ENCODE peak calls at places on chromosome 16, in six cellular contexts. One of them, this sample, is unnamed.

GRCh38 chr16:17831330-17831729 is 360.6 kb upstream of the XYLT1 start:
- DNase-seq in tibial nerve: no peak
- DNase-seq in progenitor cell of endocrine pancreas: no peak
- DNase-seq in T47D: no peak
- DNase-seq in activated gamma-delta T cell treated with Interleukin-2 at 50 U/mL for 16 hours: no peak
- DNase-seq in DMS53: no peak
- DNase-seq in this sample: no peak

GRCh38 chr16:57892447-57893096 is 78.4 kb downstream of the CNGB1 start:
- DNase-seq in tibial nerve: no peak
- DNase-seq in progenitor cell of endocrine pancreas: no peak
- DNase-seq in T47D: no peak
- DNase-seq in activated gamma-delta T cell treated with Interleukin-2 at 50 U/mL for 16 hours: no peak
- DNase-seq in DMS53: no peak
- DNase-seq in this sample: no peak

GRCh38 chr16:71216714-71217113 is 13.8 kb downstream of the HYDIN start:
- DNase-seq in tibial nerve: no peak
- DNase-seq in progenitor cell of endocrine pancreas: no peak
- DNase-seq in T47D: no peak
- DNase-seq in activated gamma-delta T cell treated with Interleukin-2 at 50 U/mL for 16 hours: no peak
- DNase-seq in DMS53: peak; percentile 3
- DNase-seq in this sample: no peak

GRCh38 chr16:89138513-89138795 is 33.1 kb upstream of the CDH15 start:
- DNase-seq in tibial nerve: no peak
- DNase-seq in progenitor cell of endocrine pancreas: no peak
- DNase-seq in T47D: no peak
- DNase-seq in activated gamma-delta T cell treated with Interleukin-2 at 50 U/mL for 16 hours: no peak
- DNase-seq in DMS53: no peak
- DNase-seq in this sample: no peak

GRCh38 chr16:9092963-9093477 is 1.6 kb downstream of the HAPSTR1 start:
- DNase-seq in tibial nerve: no peak
- DNase-seq in progenitor cell of endocrine pancreas: peak; percentile 17
- DNase-seq in T47D: no peak
- DNase-seq in activated gamma-delta T cell treated with Interleukin-2 at 50 U/mL for 16 hours: peak; percentile 40
- DNase-seq in DMS53: peak; percentile 50
- DNase-seq in this sample: no peak

GRCh38 chr16:23081675-23082119 is 67.6 kb downstream of the USP31 start:
- DNase-seq in tibial nerve: no peak
- DNase-seq in progenitor cell of endocrine pancreas: no peak
- DNase-seq in T47D: no peak
- DNase-seq in activated gamma-delta T cell treated with Interleukin-2 at 50 U/mL for 16 hours: no peak
- DNase-seq in DMS53: peak; percentile 41
- DNase-seq in this sample: no peak

GRCh38 chr16:3142770-3143169 is 7.9 kb downstream of the ZNF213 start:
- DNase-seq in tibial nerve: no peak
- DNase-seq in progenitor cell of endocrine pancreas: no peak
- DNase-seq in T47D: no peak
- DNase-seq in activated gamma-delta T cell treated with Interleukin-2 at 50 U/mL for 16 hours: no peak
- DNase-seq in DMS53: no peak
- DNase-seq in this sample: no peak

GRCh38 chr16:85037050-85037410 is 9.4 kb downstream of the KIAA0513 start:
- DNase-seq in tibial nerve: no peak
- DNase-seq in progenitor cell of endocrine pancreas: no peak
- DNase-seq in T47D: no peak
- DNase-seq in activated gamma-delta T cell treated with Interleukin-2 at 50 U/mL for 16 hours: no peak
- DNase-seq in DMS53: peak; percentile 91
- DNase-seq in this sample: no peak

GRCh38 chr16:49168146-49168545 is 113.5 kb downstream of the CBLN1 start:
- DNase-seq in tibial nerve: no peak
- DNase-seq in progenitor cell of endocrine pancreas: no peak
- DNase-seq in T47D: no peak
- DNase-seq in activated gamma-delta T cell treated with Interleukin-2 at 50 U/mL for 16 hours: no peak
- DNase-seq in DMS53: no peak
- DNase-seq in this sample: no peak

GRCh38 chr16:56935201-56935600 is 3.3 kb downstream of the HERPUD1 start:
- DNase-seq in tibial nerve: no peak
- DNase-seq in progenitor cell of endocrine pancreas: no peak
- DNase-seq in T47D: no peak
- DNase-seq in activated gamma-delta T cell treated with Interleukin-2 at 50 U/mL for 16 hours: no peak
- DNase-seq in DMS53: peak; percentile 21
- DNase-seq in this sample: no peak

GRCh38 chr16:49461517-49461951 is 87.9 kb downstream of the C16orf78 start:
- DNase-seq in tibial nerve: no peak
- DNase-seq in progenitor cell of endocrine pancreas: no peak
- DNase-seq in T47D: no peak
- DNase-seq in activated gamma-delta T cell treated with Interleukin-2 at 50 U/mL for 16 hours: no peak
- DNase-seq in DMS53: no peak
- DNase-seq in this sample: no peak

GRCh38 chr16:72649254-72649944 is 398.5 kb downstream of the ZFHX3 start:
- DNase-seq in tibial nerve: no peak
- DNase-seq in progenitor cell of endocrine pancreas: no peak
- DNase-seq in T47D: no peak
- DNase-seq in activated gamma-delta T cell treated with Interleukin-2 at 50 U/mL for 16 hours: no peak
- DNase-seq in DMS53: no peak
- DNase-seq in this sample: no peak

GRCh38 chr16:2826591-2827480 is 3.3 kb upstream of the ZG16B start:
- DNase-seq in tibial nerve: peak; percentile 3
- DNase-seq in progenitor cell of endocrine pancreas: no peak
- DNase-seq in T47D: no peak
- DNase-seq in activated gamma-delta T cell treated with Interleukin-2 at 50 U/mL for 16 hours: no peak
- DNase-seq in DMS53: no peak
- DNase-seq in this sample: no peak

GRCh38 chr16:77647726-77648125 is 74.6 kb upstream of the NUDT7 start:
- DNase-seq in tibial nerve: no peak
- DNase-seq in progenitor cell of endocrine pancreas: no peak
- DNase-seq in T47D: no peak
- DNase-seq in activated gamma-delta T cell treated with Interleukin-2 at 50 U/mL for 16 hours: no peak
- DNase-seq in DMS53: no peak
- DNase-seq in this sample: no peak

GRCh38 chr16:81451753-81452680 is 7.4 kb downstream of the CMIP start:
- DNase-seq in tibial nerve: no peak
- DNase-seq in progenitor cell of endocrine pancreas: no peak
- DNase-seq in T47D: no peak
- DNase-seq in activated gamma-delta T cell treated with Interleukin-2 at 50 U/mL for 16 hours: peak; percentile 26
- DNase-seq in DMS53: no peak
- DNase-seq in this sample: peak; percentile 79

GRCh38 chr16:13438064-13438463 is 481.9 kb upstream of the ERCC4 start:
- DNase-seq in tibial nerve: no peak
- DNase-seq in progenitor cell of endocrine pancreas: no peak
- DNase-seq in T47D: no peak
- DNase-seq in activated gamma-delta T cell treated with Interleukin-2 at 50 U/mL for 16 hours: no peak
- DNase-seq in DMS53: no peak
- DNase-seq in this sample: no peak

GRCh38 chr16:49539758-49540157 is 166.2 kb downstream of the C16orf78 start:
- DNase-seq in tibial nerve: no peak
- DNase-seq in progenitor cell of endocrine pancreas: no peak
- DNase-seq in T47D: no peak
- DNase-seq in activated gamma-delta T cell treated with Interleukin-2 at 50 U/mL for 16 hours: no peak
- DNase-seq in DMS53: no peak
- DNase-seq in this sample: no peak

GRCh38 chr16:3759736-3760135 is 42.4 kb upstream of the TRAP1 start:
- DNase-seq in tibial nerve: no peak
- DNase-seq in progenitor cell of endocrine pancreas: no peak
- DNase-seq in T47D: no peak
- DNase-seq in activated gamma-delta T cell treated with Interleukin-2 at 50 U/mL for 16 hours: no peak
- DNase-seq in DMS53: no peak
- DNase-seq in this sample: no peak

GRCh38 chr16:71185366-71185765 is 45.2 kb downstream of the HYDIN start:
- DNase-seq in tibial nerve: no peak
- DNase-seq in progenitor cell of endocrine pancreas: no peak
- DNase-seq in T47D: no peak
- DNase-seq in activated gamma-delta T cell treated with Interleukin-2 at 50 U/mL for 16 hours: no peak
- DNase-seq in DMS53: no peak
- DNase-seq in this sample: no peak

GRCh38 chr16:57666353-57667068 is 1.6 kb upstream of the ADGRG3 start:
- DNase-seq in tibial nerve: no peak
- DNase-seq in progenitor cell of endocrine pancreas: no peak
- DNase-seq in T47D: no peak
- DNase-seq in activated gamma-delta T cell treated with Interleukin-2 at 50 U/mL for 16 hours: no peak
- DNase-seq in DMS53: peak; percentile 47
- DNase-seq in this sample: no peak

GRCh38 chr16:2829501-2830354 is at the start of gene ZG16B:
- DNase-seq in tibial nerve: no peak
- DNase-seq in progenitor cell of endocrine pancreas: no peak
- DNase-seq in T47D: peak; percentile 84
- DNase-seq in activated gamma-delta T cell treated with Interleukin-2 at 50 U/mL for 16 hours: no peak
- DNase-seq in DMS53: peak; percentile 81
- DNase-seq in this sample: no peak